ENCODE peak calls at places on chromosomes 1 and 21, in nine cellular contexts. One of them, this sample, is unnamed.

GRCh38 chr1:23964235-23964668 is 4.6 kb downstream of the PNRC2 start:
- DNase-seq in AG08395: no peak
- DNase-seq in DND-41: no peak
- DNase-seq in neural crest cell: no peak
- DNase-seq in posterior cingulate gyrus: no peak
- DNase-seq in globus pallidus: no peak
- DNase-seq in choroid plexus epithelial cell: no peak
- DNase-seq in GM20000: no peak
- DNase-seq in non-pigmented ciliary epithelial cell: no peak
- DNase-seq in this sample: no peak

GRCh38 chr1:89262643-89263042 is 10.0 kb downstream of the GBP5 start:
- DNase-seq in neural crest cell: no peak
- DNase-seq in non-pigmented ciliary epithelial cell: peak; percentile 28
- DNase-seq in posterior cingulate gyrus: peak; percentile 49
- DNase-seq in AG08395: peak; percentile 67
- DNase-seq in choroid plexus epithelial cell: peak; percentile 70
- DNase-seq in globus pallidus: no peak
- DNase-seq in GM20000: no peak
- DNase-seq in DND-41: no peak
- DNase-seq in this sample: no peak

GRCh38 chr1:33634806-33635205 is 162.4 kb downstream of the ZSCAN20 start:
- DNase-seq in GM20000: peak; percentile 49
- DNase-seq in AG08395: peak; percentile 59
- DNase-seq in DND-41: peak; percentile 29
- DNase-seq in choroid plexus epithelial cell: peak; percentile 41
- DNase-seq in neural crest cell: peak; percentile 50
- DNase-seq in non-pigmented ciliary epithelial cell: no peak
- DNase-seq in posterior cingulate gyrus: peak; percentile 89
- DNase-seq in globus pallidus: peak; percentile 29
- DNase-seq in this sample: peak; percentile 31

GRCh38 chr1:217079579-217079978 is 356.4 kb upstream of the ESRRG start:
- DNase-seq in DND-41: no peak
- DNase-seq in non-pigmented ciliary epithelial cell: no peak
- DNase-seq in GM20000: no peak
- DNase-seq in neural crest cell: no peak
- DNase-seq in globus pallidus: no peak
- DNase-seq in AG08395: no peak
- DNase-seq in choroid plexus epithelial cell: no peak
- DNase-seq in posterior cingulate gyrus: no peak
- DNase-seq in this sample: no peak

GRCh38 chr1:28441674-28442073 is 64.2 kb upstream of the RCC1 start:
- DNase-seq in DND-41: no peak
- DNase-seq in neural crest cell: no peak
- DNase-seq in AG08395: no peak
- DNase-seq in non-pigmented ciliary epithelial cell: no peak
- DNase-seq in choroid plexus epithelial cell: peak; percentile 30
- DNase-seq in globus pallidus: no peak
- DNase-seq in posterior cingulate gyrus: no peak
- DNase-seq in GM20000: no peak
- DNase-seq in this sample: no peak

GRCh38 chr1:11391891-11392290 is 87.1 kb upstream of the DISP3 start:
- DNase-seq in neural crest cell: no peak
- DNase-seq in GM20000: no peak
- DNase-seq in globus pallidus: no peak
- DNase-seq in non-pigmented ciliary epithelial cell: no peak
- DNase-seq in DND-41: no peak
- DNase-seq in AG08395: no peak
- DNase-seq in choroid plexus epithelial cell: no peak
- DNase-seq in posterior cingulate gyrus: no peak
- DNase-seq in this sample: peak; percentile 54

GRCh38 chr1:9767964-9768668 is 55.6 kb downstream of the CLSTN1 start:
- DNase-seq in GM20000: no peak
- DNase-seq in AG08395: no peak
- DNase-seq in posterior cingulate gyrus: peak; percentile 70
- DNase-seq in choroid plexus epithelial cell: no peak
- DNase-seq in neural crest cell: no peak
- DNase-seq in non-pigmented ciliary epithelial cell: no peak
- DNase-seq in globus pallidus: no peak
- DNase-seq in DND-41: peak; percentile 52
- DNase-seq in this sample: no peak

GRCh38 chr1:41802532-41803501 is 115.9 kb downstream of the HIVEP3 start:
- DNase-seq in globus pallidus: peak; percentile 78
- DNase-seq in AG08395: no peak
- DNase-seq in DND-41: no peak
- DNase-seq in posterior cingulate gyrus: peak; percentile 91
- DNase-seq in choroid plexus epithelial cell: peak; percentile 14
- DNase-seq in GM20000: peak; percentile 14
- DNase-seq in neural crest cell: no peak
- DNase-seq in non-pigmented ciliary epithelial cell: no peak
- DNase-seq in this sample: peak; percentile 86

GRCh38 chr1:181088079-181089016 is at the start of gene IER5:
- DNase-seq in posterior cingulate gyrus: peak; percentile 99
- DNase-seq in DND-41: peak; percentile 97
- DNase-seq in GM20000: peak; percentile 95
- DNase-seq in globus pallidus: peak; percentile 96
- DNase-seq in AG08395: peak; percentile 94
- DNase-seq in non-pigmented ciliary epithelial cell: no peak
- DNase-seq in choroid plexus epithelial cell: peak; percentile 97
- DNase-seq in neural crest cell: peak; percentile 98
- DNase-seq in this sample: peak; percentile 97

GRCh38 chr1:110554871-110555801 is 36.2 kb upstream of the KCNA10 start:
- DNase-seq in DND-41: no peak
- DNase-seq in globus pallidus: peak; percentile 76
- DNase-seq in AG08395: peak; percentile 58
- DNase-seq in posterior cingulate gyrus: peak; percentile 96
- DNase-seq in GM20000: peak; percentile 79
- DNase-seq in neural crest cell: peak; percentile 68
- DNase-seq in non-pigmented ciliary epithelial cell: no peak
- DNase-seq in choroid plexus epithelial cell: peak; percentile 14
- DNase-seq in this sample: peak; percentile 81

GRCh38 chr1:205976708-205977107 is 26.5 kb downstream of the RAB7B start:
- DNase-seq in posterior cingulate gyrus: peak; percentile 88
- DNase-seq in GM20000: no peak
- DNase-seq in choroid plexus epithelial cell: peak; percentile 42
- DNase-seq in AG08395: peak; percentile 55
- DNase-seq in neural crest cell: no peak
- DNase-seq in non-pigmented ciliary epithelial cell: no peak
- DNase-seq in DND-41: no peak
- DNase-seq in globus pallidus: peak; percentile 72
- DNase-seq in this sample: peak; percentile 68

GRCh38 chr21:27536319-27536718 is 569.4 kb upstream of the ADAMTS5 start:
- DNase-seq in DND-41: no peak
- DNase-seq in globus pallidus: no peak
- DNase-seq in GM20000: no peak
- DNase-seq in non-pigmented ciliary epithelial cell: no peak
- DNase-seq in posterior cingulate gyrus: no peak
- DNase-seq in neural crest cell: no peak
- DNase-seq in choroid plexus epithelial cell: peak; percentile 49
- DNase-seq in AG08395: no peak
- DNase-seq in this sample: no peak

GRCh38 chr1:161676958-161677689 is 14.2 kb downstream of the FCGR2B start:
- DNase-seq in non-pigmented ciliary epithelial cell: no peak
- DNase-seq in globus pallidus: no peak
- DNase-seq in GM20000: no peak
- DNase-seq in choroid plexus epithelial cell: no peak
- DNase-seq in posterior cingulate gyrus: no peak
- DNase-seq in DND-41: no peak
- DNase-seq in AG08395: no peak
- DNase-seq in neural crest cell: no peak
- DNase-seq in this sample: no peak

GRCh38 chr1:110529011-110529410 is 10.0 kb upstream of the KCNA10 start:
- DNase-seq in globus pallidus: no peak
- DNase-seq in GM20000: no peak
- DNase-seq in non-pigmented ciliary epithelial cell: no peak
- DNase-seq in posterior cingulate gyrus: peak; percentile 39
- DNase-seq in DND-41: no peak
- DNase-seq in neural crest cell: no peak
- DNase-seq in choroid plexus epithelial cell: no peak
- DNase-seq in AG08395: no peak
- DNase-seq in this sample: no peak

GRCh38 chr1:234780531-234781162 is 170.7 kb upstream of the IRF2BP2 start:
- DNase-seq in non-pigmented ciliary epithelial cell: no peak
- DNase-seq in AG08395: no peak
- DNase-seq in posterior cingulate gyrus: peak; percentile 89
- DNase-seq in DND-41: no peak
- DNase-seq in neural crest cell: no peak
- DNase-seq in choroid plexus epithelial cell: no peak
- DNase-seq in globus pallidus: no peak
- DNase-seq in GM20000: peak; percentile 32
- DNase-seq in this sample: no peak

GRCh38 chr1:53090227-53091147 is 28.5 kb downstream of the PODN start:
- DNase-seq in non-pigmented ciliary epithelial cell: no peak
- DNase-seq in AG08395: no peak
- DNase-seq in globus pallidus: no peak
- DNase-seq in neural crest cell: no peak
- DNase-seq in GM20000: no peak
- DNase-seq in DND-41: no peak
- DNase-seq in choroid plexus epithelial cell: no peak
- DNase-seq in posterior cingulate gyrus: no peak
- DNase-seq in this sample: no peak

GRCh38 chr21:45482899-45483821 is 59.1 kb downstream of the SLC19A1 start:
- DNase-seq in neural crest cell: no peak
- DNase-seq in posterior cingulate gyrus: peak; percentile 83
- DNase-seq in DND-41: no peak
- DNase-seq in globus pallidus: peak; percentile 38
- DNase-seq in choroid plexus epithelial cell: no peak
- DNase-seq in GM20000: no peak
- DNase-seq in non-pigmented ciliary epithelial cell: no peak
- DNase-seq in AG08395: no peak
- DNase-seq in this sample: peak; percentile 50

GRCh38 chr1:22093513-22093912 is 41.0 kb downstream of the CDC42 start:
- DNase-seq in DND-41: no peak
- DNase-seq in non-pigmented ciliary epithelial cell: no peak
- DNase-seq in choroid plexus epithelial cell: no peak
- DNase-seq in GM20000: no peak
- DNase-seq in globus pallidus: no peak
- DNase-seq in posterior cingulate gyrus: no peak
- DNase-seq in neural crest cell: no peak
- DNase-seq in AG08395: no peak
- DNase-seq in this sample: no peak

GRCh38 chr1:162256287-162256686 is 120.4 kb downstream of the SPATA46 start:
- DNase-seq in globus pallidus: no peak
- DNase-seq in AG08395: no peak
- DNase-seq in DND-41: no peak
- DNase-seq in neural crest cell: no peak
- DNase-seq in posterior cingulate gyrus: no peak
- DNase-seq in choroid plexus epithelial cell: no peak
- DNase-seq in GM20000: no peak
- DNase-seq in non-pigmented ciliary epithelial cell: no peak
- DNase-seq in this sample: no peak

GRCh38 chr21:36429672-36430546 is 44.7 kb downstream of the CHAF1B start:
- DNase-seq in DND-41: no peak
- DNase-seq in AG08395: peak; percentile 97
- DNase-seq in neural crest cell: no peak
- DNase-seq in GM20000: peak; percentile 80
- DNase-seq in globus pallidus: no peak
- DNase-seq in posterior cingulate gyrus: no peak
- DNase-seq in choroid plexus epithelial cell: peak; percentile 99
- DNase-seq in non-pigmented ciliary epithelial cell: peak; percentile 100
- DNase-seq in this sample: no peak

GRCh38 chr1:21926814-21927530 is 10.1 kb downstream of the HSPG2 start:
- DNase-seq in non-pigmented ciliary epithelial cell: no peak
- DNase-seq in globus pallidus: no peak
- DNase-seq in AG08395: peak; percentile 89
- DNase-seq in posterior cingulate gyrus: no peak
- DNase-seq in choroid plexus epithelial cell: no peak
- DNase-seq in DND-41: no peak
- DNase-seq in GM20000: no peak
- DNase-seq in neural crest cell: no peak
- DNase-seq in this sample: no peak

GRCh38 chr1:162627662-162628296 is 4.5 kb upstream of the DDR2 start:
- DNase-seq in DND-41: peak; percentile 9
- DNase-seq in globus pallidus: no peak
- DNase-seq in neural crest cell: no peak
- DNase-seq in AG08395: no peak
- DNase-seq in choroid plexus epithelial cell: peak; percentile 73
- DNase-seq in GM20000: no peak
- DNase-seq in posterior cingulate gyrus: no peak
- DNase-seq in non-pigmented ciliary epithelial cell: no peak
- DNase-seq in this sample: no peak

GRCh38 chr1:226719596-226720386 is 19.3 kb downstream of the ITPKB start:
- DNase-seq in neural crest cell: no peak
- DNase-seq in choroid plexus epithelial cell: no peak
- DNase-seq in non-pigmented ciliary epithelial cell: no peak
- DNase-seq in AG08395: no peak
- DNase-seq in globus pallidus: no peak
- DNase-seq in GM20000: no peak
- DNase-seq in DND-41: no peak
- DNase-seq in posterior cingulate gyrus: no peak
- DNase-seq in this sample: no peak

GRCh38 chr1:64923294-64923718 is 43.0 kb downstream of the JAK1 start:
- DNase-seq in neural crest cell: no peak
- DNase-seq in GM20000: peak; percentile 21
- DNase-seq in DND-41: no peak
- DNase-seq in AG08395: peak; percentile 35
- DNase-seq in globus pallidus: no peak
- DNase-seq in non-pigmented ciliary epithelial cell: no peak
- DNase-seq in choroid plexus epithelial cell: no peak
- DNase-seq in posterior cingulate gyrus: no peak
- DNase-seq in this sample: no peak

GRCh38 chr1:198254521-198254920 is 97.7 kb downstream of the NEK7 start:
- DNase-seq in DND-41: no peak
- DNase-seq in GM20000: no peak
- DNase-seq in choroid plexus epithelial cell: peak; percentile 65
- DNase-seq in non-pigmented ciliary epithelial cell: no peak
- DNase-seq in posterior cingulate gyrus: no peak
- DNase-seq in neural crest cell: no peak
- DNase-seq in AG08395: no peak
- DNase-seq in globus pallidus: no peak
- DNase-seq in this sample: no peak

GRCh38 chr1:153697191-153697872 is 18.8 kb downstream of the NPR1 start:
- DNase-seq in DND-41: no peak
- DNase-seq in neural crest cell: no peak
- DNase-seq in non-pigmented ciliary epithelial cell: no peak
- DNase-seq in choroid plexus epithelial cell: no peak
- DNase-seq in globus pallidus: no peak
- DNase-seq in AG08395: no peak
- DNase-seq in GM20000: no peak
- DNase-seq in posterior cingulate gyrus: no peak
- DNase-seq in this sample: no peak

GRCh38 chr1:209485167-209485566 is 98.3 kb upstream of the CAMK1G start:
- DNase-seq in AG08395: peak; percentile 15
- DNase-seq in non-pigmented ciliary epithelial cell: no peak
- DNase-seq in neural crest cell: no peak
- DNase-seq in GM20000: no peak
- DNase-seq in globus pallidus: no peak
- DNase-seq in posterior cingulate gyrus: no peak
- DNase-seq in DND-41: no peak
- DNase-seq in choroid plexus epithelial cell: peak; percentile 47
- DNase-seq in this sample: no peak

GRCh38 chr1:91817506-91817905 is 68.4 kb downstream of the TGFBR3 start:
- DNase-seq in posterior cingulate gyrus: no peak
- DNase-seq in AG08395: no peak
- DNase-seq in DND-41: no peak
- DNase-seq in non-pigmented ciliary epithelial cell: no peak
- DNase-seq in globus pallidus: no peak
- DNase-seq in neural crest cell: no peak
- DNase-seq in choroid plexus epithelial cell: no peak
- DNase-seq in GM20000: no peak
- DNase-seq in this sample: no peak

GRCh38 chr1:16094453-16095158 is 21.2 kb upstream of the FAM131C start:
- DNase-seq in neural crest cell: no peak
- DNase-seq in non-pigmented ciliary epithelial cell: no peak
- DNase-seq in AG08395: no peak
- DNase-seq in DND-41: no peak
- DNase-seq in globus pallidus: no peak
- DNase-seq in choroid plexus epithelial cell: no peak
- DNase-seq in GM20000: no peak
- DNase-seq in posterior cingulate gyrus: peak; percentile 79
- DNase-seq in this sample: no peak

GRCh38 chr1:53511323-53511932 is 52.2 kb downstream of the DMRTB1 start:
- DNase-seq in DND-41: no peak
- DNase-seq in GM20000: no peak
- DNase-seq in globus pallidus: no peak
- DNase-seq in neural crest cell: no peak
- DNase-seq in AG08395: no peak
- DNase-seq in non-pigmented ciliary epithelial cell: no peak
- DNase-seq in choroid plexus epithelial cell: peak; percentile 24
- DNase-seq in posterior cingulate gyrus: no peak
- DNase-seq in this sample: no peak

GRCh38 chr1:35315649-35316048 is 47.1 kb downstream of the ZMYM4 start:
- DNase-seq in GM20000: no peak
- DNase-seq in neural crest cell: no peak
- DNase-seq in globus pallidus: no peak
- DNase-seq in AG08395: no peak
- DNase-seq in posterior cingulate gyrus: no peak
- DNase-seq in DND-41: no peak
- DNase-seq in choroid plexus epithelial cell: no peak
- DNase-seq in non-pigmented ciliary epithelial cell: no peak
- DNase-seq in this sample: no peak